ENCODE peak calls at places on chromosome 13, in seven cellular contexts. C is effector memory CD4-positive, alpha-beta T cell; O is ascending aorta; F is CD8-positive, alpha-beta T cell; X is fibroblast of lung; B is mammary epithelial cell; L is breast epithelium. D is an unnamed sample.

GRCh38 chr13:114143806-114144605 is 11.6 kb upstream of the RASA3 start:
- DNase-seq in O (no peak), L (peak), X (no peak), C (no peak), B (no peak), F (peak), D (no peak)

GRCh38 chr13:62524061-62524460 is 1108.4 kb upstream of the PCDH20 start:
- DNase-seq in F (no peak), L (no peak), C (no peak), B (no peak), O (no peak), X (no peak), D (no peak)

GRCh38 chr13:102948006-102948405 is 102.2 kb downstream of the ERCC5 start:
- DNase-seq in F (no peak), L (no peak), C (no peak), O (no peak), B (no peak), X (peak), D (peak)

GRCh38 chr13:114077938-114078335 is 54.5 kb downstream of the RASA3 start:
- DNase-seq in C (no peak), O (no peak), F (no peak), X (peak), B (no peak), L (no peak), D (no peak)

GRCh38 chr13:20940083-20940482 is 37.5 kb upstream of the XPO4 start:
- DNase-seq in F (no peak), X (peak), C (no peak), B (no peak), L (no peak), O (no peak), D (no peak)

GRCh38 chr13:42274386-42275097 is 2.6 kb downstream of the AKAP11 start:
- DNase-seq in X (no peak), F (no peak), O (no peak), C (no peak), B (no peak), L (no peak), D (no peak)

GRCh38 chr13:32164622-32165268 is 133.2 kb downstream of the FRY start:
- DNase-seq in F (no peak), O (no peak), B (no peak), C (no peak), X (peak), L (no peak), D (peak)

GRCh38 chr13:80783926-80784325 is 443.0 kb upstream of the SPRY2 start:
- DNase-seq in O (no peak), C (no peak), B (no peak), X (peak), L (no peak), F (no peak), D (no peak)

GRCh38 chr13:30861163-30861562 is 44.9 kb upstream of the MEDAG start:
- DNase-seq in X (no peak), B (no peak), F (no peak), O (no peak), L (no peak), C (no peak), D (no peak)

GRCh38 chr13:25225970-25226369 is 53.9 kb upstream of the AMER2 start:
- DNase-seq in C (no peak), F (no peak), L (no peak), B (no peak), X (no peak), O (no peak), D (no peak)

GRCh38 chr13:51887441-51887840 is 25.7 kb downstream of the CCDC70 start:
- DNase-seq in O (no peak), L (no peak), C (no peak), F (no peak), B (peak), X (peak), D (no peak)

GRCh38 chr13:101346161-101346560 is 70.1 kb downstream of the NALCN start:
- DNase-seq in C (no peak), F (no peak), O (no peak), L (no peak), B (no peak), X (peak), D (no peak)

GRCh38 chr13:87661471-87661870 is 9.7 kb upstream of the SLITRK5 start:
- DNase-seq in F (no peak), X (peak), B (no peak), L (no peak), O (no peak), C (no peak), D (no peak)

GRCh38 chr13:23637813-23638212 is 67.6 kb downstream of the TNFRSF19 start:
- DNase-seq in X (no peak), C (no peak), L (no peak), F (no peak), B (no peak), O (no peak), D (no peak)

GRCh38 chr13:48485447-48485846 is 47.4 kb downstream of the RCBTB2 start:
- DNase-seq in O (no peak), L (no peak), F (no peak), C (no peak), B (no peak), X (no peak), D (no peak)

GRCh38 chr13:97306646-97307045 is 84.5 kb downstream of the MBNL2 start:
- DNase-seq in B (no peak), F (no peak), C (no peak), X (peak), O (no peak), L (no peak), D (peak)

GRCh38 chr13:97342136-97342535 is 91.8 kb upstream of the RAP2A start:
- DNase-seq in O (no peak), L (no peak), F (no peak), X (no peak), B (no peak), C (no peak), D (no peak)

GRCh38 chr13:106873810-106874209 is 305.9 kb upstream of the ARGLU1 start:
- DNase-seq in L (no peak), O (no peak), C (no peak), X (no peak), F (no peak), B (no peak), D (no peak)
- H3K27ac ChIP-seq in L (peak), O (no peak), C (no peak), X (no peak), F (no peak), B (no peak), D (no peak)

GRCh38 chr13:111176421-111176820 is 61.3 kb downstream of the ARHGEF7 start:
- DNase-seq in X (no peak), F (no peak), L (no peak), O (no peak), C (no peak), B (no peak), D (no peak)

GRCh38 chr13:111178417-111178816 is 63.3 kb downstream of the ARHGEF7 start:
- DNase-seq in X (peak), O (no peak), L (no peak), C (no peak), B (no peak), F (no peak), D (no peak)

GRCh38 chr13:111175948-111176347 is 60.8 kb downstream of the ARHGEF7 start:
- DNase-seq in B (no peak), L (no peak), C (no peak), O (no peak), X (no peak), F (no peak), D (no peak)

GRCh38 chr13:111177081-111177711 is 62.1 kb downstream of the ARHGEF7 start:
- DNase-seq in B (peak), X (peak), L (no peak), C (peak), F (peak), O (peak), D (peak)

DNA sequence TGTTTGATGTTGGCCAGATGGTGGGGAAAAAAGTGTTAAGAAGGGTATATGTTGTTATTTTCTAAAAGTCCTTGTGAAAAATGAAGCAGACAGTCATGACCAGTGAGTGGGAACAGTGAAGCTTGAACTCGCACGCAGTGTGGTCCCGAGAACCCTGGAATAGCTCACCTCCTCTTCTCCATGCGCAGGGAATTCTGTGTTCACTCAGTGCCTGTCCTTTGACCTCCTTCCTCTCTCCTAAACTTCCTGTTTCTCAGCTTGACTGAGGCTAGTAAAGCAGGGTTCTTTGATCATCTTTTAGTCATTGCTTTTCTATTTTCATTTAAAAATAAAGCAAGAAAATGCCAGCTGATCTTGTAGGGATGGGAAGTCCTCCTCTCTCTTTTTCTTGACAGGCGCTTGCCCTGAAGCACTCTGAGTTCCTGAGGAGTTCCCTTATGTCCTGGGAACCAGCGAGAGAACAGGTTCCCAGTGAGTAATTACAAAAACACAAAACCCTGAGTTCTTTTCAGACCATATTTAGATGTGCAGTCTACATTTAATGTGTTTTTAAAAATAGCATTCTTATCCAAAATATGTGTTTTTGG is 62.8 kb downstream of the ARHGEF7 start:
- DNase-seq in F (no peak), L (no peak), X (peak), O (no peak), B (peak), C (no peak), D (no peak)
- H3K27ac ChIP-seq in F (peak), L (peak), X (peak), O (peak), B (peak), C (peak), D (peak)

GRCh38 chr13:105159794-105160193 is 1375.7 kb downstream of the EFNB2 start:
- DNase-seq in C (no peak), O (no peak), X (no peak), F (no peak), B (no peak), L (no peak), D (no peak)
- H3K27ac ChIP-seq in C (no peak), O (no peak), X (no peak), F (no peak), B (no peak), L (no peak), D (no peak)

GRCh38 chr13:70579941-70580340 is 471.7 kb upstream of the KLHL1 start:
- DNase-seq in C (no peak), L (no peak), X (no peak), F (no peak), O (no peak), B (no peak), D (no peak)
- H3K27ac ChIP-seq in C (no peak), L (no peak), X (no peak), F (no peak), O (no peak), B (no peak), D (no peak)

GRCh38 chr13:44869167-44869566 is 120.1 kb downstream of the NUFIP1 start:
- DNase-seq in X (no peak), O (no peak), C (no peak), L (no peak), B (no peak), F (no peak), D (no peak)

GRCh38 chr13:44865722-44866484 is 123.4 kb downstream of the NUFIP1 start:
- DNase-seq in O (no peak), C (no peak), B (no peak), F (no peak), L (no peak), X (no peak), D (no peak)

GRCh38 chr13:44868397-44868796 is 120.9 kb downstream of the NUFIP1 start:
- DNase-seq in F (no peak), C (no peak), X (no peak), B (no peak), O (no peak), L (no peak), D (no peak)

GRCh38 chr13:44866512-44866911 is 122.8 kb downstream of the NUFIP1 start:
- DNase-seq in F (no peak), O (no peak), X (no peak), L (no peak), B (no peak), C (no peak), D (peak)

DNA sequence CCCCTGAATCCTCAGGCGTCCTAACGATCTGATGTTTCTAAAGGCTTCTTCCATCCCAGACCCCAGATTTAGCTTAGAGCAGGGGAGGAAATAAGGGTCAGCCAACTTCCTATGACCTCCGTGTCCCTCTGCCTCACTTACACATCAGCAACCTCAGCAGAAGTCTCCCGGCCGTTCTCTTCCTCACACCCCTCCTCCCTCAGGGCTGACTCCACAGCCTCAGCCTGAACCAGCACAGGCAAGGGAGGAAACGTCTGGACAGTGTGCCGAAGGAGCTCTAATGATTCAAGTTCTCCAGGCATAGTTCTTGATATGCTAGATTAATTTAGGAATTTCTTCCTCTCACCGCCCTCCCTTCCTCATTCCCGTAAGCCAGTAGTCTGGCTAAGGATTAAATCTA is 121.4 kb downstream of the NUFIP1 start:
- DNase-seq in B (no peak), O (no peak), C (no peak), F (no peak), L (no peak), X (no peak), D (no peak)
- H3K27ac ChIP-seq in B (no peak), O (no peak), C (no peak), F (no peak), L (no peak), X (no peak), D (no peak)

DNA sequence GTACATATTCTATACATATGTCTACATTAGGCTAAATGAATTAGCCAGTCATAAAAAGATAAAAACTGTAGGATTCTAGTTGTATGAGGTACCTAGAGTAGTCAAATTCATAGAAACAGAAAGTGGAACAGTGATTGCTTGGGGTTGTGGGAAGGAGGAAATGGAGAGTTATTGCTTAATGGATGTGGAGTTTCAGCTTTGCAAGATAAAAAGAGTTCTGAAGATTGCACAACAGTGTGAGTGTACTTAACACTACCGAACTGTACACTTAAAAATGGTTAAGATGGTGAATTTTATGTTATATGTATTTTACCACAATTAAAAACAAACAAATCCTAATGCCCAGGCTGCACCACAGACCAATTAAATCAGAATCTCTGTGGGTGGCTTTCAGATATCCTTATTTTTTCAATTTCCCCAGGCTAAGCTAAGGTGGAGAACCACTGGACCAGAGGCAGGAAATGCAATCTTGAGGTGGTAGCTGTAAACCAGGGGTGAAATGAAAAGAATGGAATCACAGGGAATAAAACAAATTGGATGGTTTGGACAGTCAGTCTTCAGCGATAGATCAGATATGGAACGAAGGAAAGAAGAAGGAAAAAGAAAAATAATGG is 215.2 kb downstream of the KCNRG start:
- DNase-seq in C (no peak), B (peak), X (peak), O (no peak), L (no peak), F (no peak), D (peak)
- H3K27ac ChIP-seq in C (no peak), B (no peak), X (no peak), O (no peak), L (no peak), F (no peak), D (no peak)

GRCh38 chr13:78376822-78377221 is 226.5 kb downstream of the POU4F1 start:
- DNase-seq in F (no peak), X (no peak), L (no peak), B (no peak), C (no peak), O (no peak), D (no peak)
- H3K27ac ChIP-seq in F (no peak), X (no peak), L (no peak), B (no peak), C (no peak), O (no peak), D (no peak)

GRCh38 chr13:109971006-109971744 is 184.8 kb upstream of the IRS2 start:
- DNase-seq in B (no peak), F (no peak), X (no peak), L (no peak), C (no peak), O (no peak), D (no peak)

GRCh38 chr13:109974354-109974753 is 188.0 kb upstream of the IRS2 start:
- DNase-seq in B (no peak), X (peak), L (no peak), F (no peak), O (no peak), C (no peak), D (no peak)

GRCh38 chr13:109968876-109969577 is 182.6 kb upstream of the IRS2 start:
- DNase-seq in F (no peak), O (no peak), L (no peak), X (no peak), B (no peak), C (no peak), D (no peak)

GRCh38 chr13:109973279-109973678 is 186.9 kb upstream of the IRS2 start:
- DNase-seq in C (no peak), F (no peak), B (no peak), L (no peak), X (no peak), O (no peak), D (no peak)

GRCh38 chr13:109971745-109972090 is 185.3 kb upstream of the IRS2 start:
- DNase-seq in O (no peak), C (no peak), X (no peak), L (no peak), B (peak), F (no peak), D (no peak)
- H3K27ac ChIP-seq in O (no peak), C (no peak), X (no peak), L (peak), B (no peak), F (no peak), D (no peak)

DNA sequence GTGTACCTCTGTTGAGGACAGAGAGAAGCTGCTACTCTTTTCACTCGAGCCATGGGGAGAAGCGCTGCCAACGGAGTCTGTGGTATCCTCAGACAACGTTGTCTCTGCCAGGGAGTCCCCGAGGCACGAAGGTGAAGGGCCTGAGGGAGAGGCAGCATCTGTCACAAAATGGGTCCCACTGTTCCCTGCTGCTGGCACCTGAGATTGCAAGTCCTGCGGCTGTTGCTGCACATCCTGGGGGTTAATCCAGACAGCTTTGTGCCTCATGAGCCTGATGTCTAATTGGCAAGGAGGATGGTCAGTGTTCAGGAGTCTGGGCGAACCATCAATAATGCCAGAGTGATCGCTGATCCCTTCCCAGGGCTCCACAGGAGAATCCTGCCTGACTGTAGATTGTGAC is 15.0 kb downstream of the RUBCNL start:
- DNase-seq in O (no peak), C (no peak), B (no peak), F (no peak), X (no peak), L (no peak), D (no peak)
- H3K27ac ChIP-seq in O (no peak), C (no peak), B (no peak), F (no peak), X (no peak), L (no peak), D (no peak)

GRCh38 chr13:99289265-99289664 is 17.9 kb downstream of the GPR183 start:
- DNase-seq in X (no peak), F (no peak), O (no peak), C (no peak), L (no peak), B (no peak), D (no peak)
- H3K27ac ChIP-seq in X (no peak), F (no peak), O (no peak), C (peak), L (peak), B (no peak), D (no peak)